ENCODE peak calls at places on chromosome 6, in six cellular contexts. W, H, P, G, V and K are unnamed samples.

GRCh38 chr6:27809939-27810767 is 102.0 kb downstream of the OR2B2 start:
- DNase-seq in W (peak), H (peak), P (peak), G (peak), V (no peak), K (no peak)

GRCh38 chr6:129251669-129252376 is 368.9 kb downstream of the LAMA2 start:
- DNase-seq in W (peak), H (no peak), P (peak), G (peak), V (no peak), K (no peak)

GRCh38 chr6:116381000-116381399 is 10.3 kb downstream of the DSE start:
- DNase-seq in W (no peak), H (no peak), P (no peak), G (no peak), V (no peak), K (no peak)

GRCh38 chr6:13164316-13164715 is 164.0 kb downstream of the TBC1D7 start:
- DNase-seq in W (no peak), H (no peak), P (no peak), G (no peak), V (no peak), K (no peak)

GRCh38 chr6:80249897-80250296 is 143.4 kb downstream of the BCKDHB start:
- DNase-seq in W (no peak), H (no peak), P (no peak), G (peak), V (no peak), K (no peak)

GRCh38 chr6:135331002-135331401 is 149.9 kb downstream of the MYB start:
- DNase-seq in W (no peak), H (no peak), P (no peak), G (no peak), V (no peak), K (no peak)

GRCh38 chr6:815348-815738 is 122.4 kb upstream of the EXOC2 start:
- DNase-seq in W (no peak), H (no peak), P (no peak), G (no peak), V (no peak), K (no peak)

GRCh38 chr6:1867197-1867596 is 257.5 kb downstream of the FOXC1 start:
- DNase-seq in W (no peak), H (no peak), P (no peak), G (no peak), V (no peak), K (no peak)

GRCh38 chr6:12367412-12367811 is 77.3 kb downstream of the EDN1 start:
- DNase-seq in W (no peak), H (no peak), P (no peak), G (no peak), V (no peak), K (no peak)

GRCh38 chr6:167898673-167899311 is 72.1 kb downstream of the AFDN start:
- DNase-seq in W (peak), H (no peak), P (no peak), G (no peak), V (no peak), K (no peak)

GRCh38 chr6:12958052-12958706 is 241.6 kb downstream of the PHACTR1 start:
- DNase-seq in W (no peak), H (no peak), P (no peak), G (no peak), V (no peak), K (no peak)

GRCh38 chr6:26327450-26328264 is 37.3 kb upstream of the BTN3A2 start:
- DNase-seq in W (no peak), H (no peak), P (no peak), G (no peak), V (no peak), K (peak)

GRCh38 chr6:13413906-13414555 is 73.4 kb downstream of the GFOD1 start:
- DNase-seq in W (no peak), H (no peak), P (no peak), G (no peak), V (no peak), K (no peak)

GRCh38 chr6:136113736-136114173 is 136.4 kb downstream of the MTFR2 start:
- DNase-seq in W (no peak), H (no peak), P (peak), G (peak), V (no peak), K (no peak)

GRCh38 chr6:3722211-3722621 is 29.3 kb downstream of the PXDC1 start:
- DNase-seq in W (no peak), H (no peak), P (peak), G (no peak), V (no peak), K (no peak)

GRCh38 chr6:47182291-47182957 is 127.3 kb downstream of the TNFRSF21 start:
- DNase-seq in W (no peak), H (no peak), P (no peak), G (no peak), V (no peak), K (no peak)

GRCh38 chr6:14002176-14002947 is 77.6 kb downstream of the RNF182 start:
- DNase-seq in W (no peak), H (no peak), P (no peak), G (no peak), V (no peak), K (no peak)

GRCh38 chr6:140779341-140779740 is 1353.4 kb upstream of the GJE1 start:
- DNase-seq in W (no peak), H (no peak), P (no peak), G (no peak), V (no peak), K (no peak)

GRCh38 chr6:166307981-166308768 is at the start of gene PRR18:
- DNase-seq in W (no peak), H (no peak), P (no peak), G (no peak), V (no peak), K (no peak)

GRCh38 chr6:157954150-157955117 is 27.2 kb upstream of the SYNJ2 start:
- DNase-seq in W (no peak), H (no peak), P (peak), G (no peak), V (no peak), K (no peak)

GRCh38 chr6:25006565-25007001 is 70.8 kb upstream of the RIPOR2 start:
- DNase-seq in W (no peak), H (no peak), P (no peak), G (peak), V (no peak), K (no peak)

GRCh38 chr6:157274471-157275226 is 48.7 kb downstream of the TMEM242 start:
- DNase-seq in W (peak), H (peak), P (no peak), G (peak), V (peak), K (peak)

GRCh38 chr6:21404577-21404976 is 189.0 kb upstream of the SOX4 start:
- DNase-seq in W (no peak), H (no peak), P (no peak), G (no peak), V (no peak), K (no peak)

GRCh38 chr6:52409499-52409898 is 10.6 kb upstream of the EFHC1 start:
- DNase-seq in W (no peak), H (no peak), P (no peak), G (no peak), V (no peak), K (no peak)

GRCh38 chr6:4664117-4664626 is 112.0 kb upstream of the CDYL start:
- DNase-seq in W (no peak), H (no peak), P (peak), G (peak), V (peak), K (no peak)

GRCh38 chr6:39203398-39203797 is 25.9 kb downstream of the KCNK5 start:
- DNase-seq in W (no peak), H (no peak), P (no peak), G (no peak), V (no peak), K (no peak)

GRCh38 chr6:31763617-31763940 is 1.1 kb downstream of the SAPCD1 start:
- DNase-seq in W (no peak), H (no peak), P (peak), G (peak), V (no peak), K (no peak)

GRCh38 chr6:127857051-127857637 is 43.7 kb downstream of the THEMIS start:
- DNase-seq in W (no peak), H (no peak), P (no peak), G (no peak), V (no peak), K (no peak)

GRCh38 chr6:17413313-17413750 is 19.9 kb downstream of the CAP2 start:
- DNase-seq in W (no peak), H (no peak), P (no peak), G (no peak), V (no peak), K (no peak)

DNA sequence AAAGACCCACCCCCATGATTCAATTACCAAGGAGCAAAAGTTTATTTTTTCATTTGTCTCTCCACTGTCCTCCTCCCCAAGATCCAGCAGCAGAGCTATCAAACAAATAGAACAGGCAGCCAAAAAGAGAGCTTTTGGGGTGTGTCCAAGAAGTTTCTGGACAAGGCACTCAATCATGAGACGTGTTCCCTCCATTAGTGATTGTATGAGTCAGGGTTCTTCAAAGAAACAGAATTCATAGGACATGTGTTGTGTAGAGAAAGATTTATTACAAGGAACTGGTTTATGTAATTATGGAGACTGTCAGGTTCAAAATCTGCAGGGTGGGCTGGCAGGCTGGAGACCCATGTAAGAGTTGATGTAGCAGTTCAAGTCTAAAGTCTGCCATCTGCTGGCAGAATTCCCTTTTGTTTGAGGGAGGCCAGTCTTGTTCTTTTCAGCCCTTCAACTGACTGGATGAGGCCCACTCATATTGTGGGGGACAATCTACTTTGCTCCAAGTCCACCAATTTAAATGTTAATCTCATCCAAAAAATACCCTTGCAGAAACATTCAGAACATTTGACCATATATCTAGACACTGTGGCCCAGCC is 248.1 kb upstream of the OPRM1 start:
- DNase-seq in W (no peak), H (no peak), P (no peak), G (no peak), V (no peak), K (no peak)
- TF ChIP-seq CTCF in W (peak), H (no peak), P (no peak), G (no peak), V (no peak), K (peak)

GRCh38 chr6:121791396-121792315 is 356.2 kb downstream of the GJA1 start:
- DNase-seq in W (no peak), H (no peak), P (no peak), G (no peak), V (no peak), K (no peak)
- TF ChIP-seq CTCF in W (no peak), H (no peak), P (no peak), G (no peak), V (no peak), K (peak)

GRCh38 chr6:50791900-50792508 is 26.7 kb upstream of the TFAP2B start:
- DNase-seq in W (peak), H (no peak), P (no peak), G (no peak), V (no peak), K (no peak)
- TF ChIP-seq CTCF in W (peak), H (no peak), P (peak), G (peak), V (peak), K (peak)

DNA sequence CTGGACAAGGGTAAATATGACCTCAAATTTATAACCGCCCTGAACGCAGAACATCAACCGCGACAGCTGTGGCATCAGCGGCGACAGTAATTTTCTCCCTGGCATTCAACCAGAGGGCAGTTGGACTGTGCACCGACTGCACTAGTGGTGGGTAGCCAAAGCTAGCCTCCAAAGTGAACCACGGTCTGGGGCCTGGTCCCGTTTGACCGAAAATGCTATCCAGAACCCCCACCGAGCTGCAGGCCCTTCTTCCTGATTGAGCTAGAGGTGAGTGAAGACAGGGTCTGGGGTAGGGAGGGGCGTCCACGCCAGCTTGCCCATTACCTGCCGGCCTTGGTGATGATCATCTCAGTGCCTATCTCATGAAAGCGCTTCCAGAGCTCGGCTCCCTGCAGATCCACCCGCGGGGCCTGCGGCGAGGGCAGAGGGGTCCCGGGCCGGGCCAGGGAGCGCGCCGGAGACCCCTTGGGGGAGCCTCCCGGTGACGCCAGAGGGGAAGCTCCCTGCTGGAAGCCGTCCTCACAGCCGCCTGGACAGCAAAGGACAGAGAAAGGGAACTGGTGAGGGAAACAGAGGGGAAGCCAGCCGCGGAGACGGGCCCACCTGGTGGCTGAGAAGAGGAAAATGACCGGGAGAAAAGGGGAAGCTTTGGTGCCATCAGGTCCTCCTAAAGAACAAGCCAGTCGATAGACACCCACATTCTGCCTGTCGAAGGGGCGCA is 2.0 kb downstream of the TBX18 start:
- DNase-seq in W (peak), H (no peak), P (no peak), G (no peak), V (peak), K (no peak)
- TF ChIP-seq CTCF in W (no peak), H (no peak), P (peak), G (no peak), V (no peak), K (peak)

GRCh38 chr6:152727507-152727906 is 23.1 kb upstream of the VIP start:
- DNase-seq in W (no peak), H (no peak), P (no peak), G (no peak), V (no peak), K (no peak)
- TF ChIP-seq CTCF in W (no peak), H (no peak), P (no peak), G (no peak), V (no peak), K (no peak)

GRCh38 chr6:30211306-30211705 is 1.9 kb downstream of the TRIM26 start:
- DNase-seq in W (no peak), H (no peak), P (no peak), G (no peak), V (no peak), K (no peak)

GRCh38 chr6:30211899-30212298 is 1.3 kb downstream of the TRIM26 start:
- DNase-seq in W (no peak), H (no peak), P (no peak), G (no peak), V (no peak), K (no peak)

GRCh38 chr6:30213654-30213998 is 420 bp upstream of the TRIM26 start:
- DNase-seq in W (no peak), H (no peak), P (no peak), G (no peak), V (peak), K (no peak)

GRCh38 chr6:30213999-30214982 is 1.1 kb upstream of the TRIM26 start:
- DNase-seq in W (peak), H (peak), P (no peak), G (peak), V (peak), K (peak)

GRCh38 chr6:30212865-30213653 is at the start of gene TRIM26:
- DNase-seq in W (peak), H (peak), P (peak), G (peak), V (peak), K (peak)
- TF ChIP-seq CTCF in W (no peak), H (no peak), P (no peak), G (no peak), V (no peak), K (no peak)